ENCODE peak calls at places on chromosome 11, in eight cellular contexts. One of them, this sample, is unnamed.

GRCh38 chr11:16920559-16920958 is 93.7 kb downstream of the PLEKHA7 start:
- DNase-seq in body of pancreas: no peak
- DNase-seq in ovary: no peak
- DNase-seq in HCT116: no peak
- DNase-seq in H1: no peak
- DNase-seq in heart left ventricle: no peak
- DNase-seq in thyroid gland: no peak
- DNase-seq in A549: no peak
- DNase-seq in this sample: no peak

GRCh38 chr11:10298342-10298741 is 4.3 kb upstream of the SBF2 start:
- DNase-seq in H1: no peak
- DNase-seq in body of pancreas: no peak
- DNase-seq in heart left ventricle: no peak
- DNase-seq in HCT116: no peak
- DNase-seq in A549: peak
- DNase-seq in ovary: no peak
- DNase-seq in thyroid gland: peak
- DNase-seq in this sample: no peak

GRCh38 chr11:76610871-76611475 is 59.6 kb downstream of the LRRC32 start:
- DNase-seq in body of pancreas: no peak
- DNase-seq in ovary: peak
- DNase-seq in HCT116: no peak
- DNase-seq in heart left ventricle: peak
- DNase-seq in thyroid gland: no peak
- DNase-seq in H1: no peak
- DNase-seq in A549: no peak
- DNase-seq in this sample: no peak

GRCh38 chr11:117177534-117178209 is 871 bp upstream of the SIDT2 start:
- DNase-seq in H1: no peak
- DNase-seq in ovary: no peak
- DNase-seq in heart left ventricle: no peak
- DNase-seq in A549: no peak
- DNase-seq in thyroid gland: no peak
- DNase-seq in HCT116: no peak
- DNase-seq in body of pancreas: no peak
- DNase-seq in this sample: no peak

GRCh38 chr11:4607111-4607510 is 920 bp downstream of the TRIM68 start:
- DNase-seq in A549: no peak
- DNase-seq in HCT116: no peak
- DNase-seq in thyroid gland: no peak
- DNase-seq in ovary: no peak
- DNase-seq in body of pancreas: no peak
- DNase-seq in H1: no peak
- DNase-seq in heart left ventricle: no peak
- DNase-seq in this sample: no peak

GRCh38 chr11:112728716-112729115 is 232.5 kb upstream of the NCAM1 start:
- DNase-seq in thyroid gland: no peak
- DNase-seq in ovary: no peak
- DNase-seq in H1: no peak
- DNase-seq in A549: no peak
- DNase-seq in body of pancreas: no peak
- DNase-seq in heart left ventricle: no peak
- DNase-seq in HCT116: no peak
- DNase-seq in this sample: no peak

GRCh38 chr11:17805873-17806272 is 71.3 kb downstream of the KCNC1 start:
- DNase-seq in HCT116: no peak
- DNase-seq in heart left ventricle: peak
- DNase-seq in A549: no peak
- DNase-seq in ovary: no peak
- DNase-seq in body of pancreas: no peak
- DNase-seq in H1: no peak
- DNase-seq in thyroid gland: no peak
- DNase-seq in this sample: no peak

GRCh38 chr11:44315947-44316387 is 6.0 kb upstream of the ALX4 start:
- DNase-seq in ovary: no peak
- DNase-seq in body of pancreas: peak
- DNase-seq in HCT116: no peak
- DNase-seq in H1: no peak
- DNase-seq in A549: peak
- DNase-seq in thyroid gland: peak
- DNase-seq in heart left ventricle: peak
- DNase-seq in this sample: no peak

GRCh38 chr11:22875869-22876473 is 15.7 kb upstream of the CCDC179 start:
- DNase-seq in H1: no peak
- DNase-seq in thyroid gland: peak
- DNase-seq in body of pancreas: peak
- DNase-seq in heart left ventricle: peak
- DNase-seq in A549: peak
- DNase-seq in ovary: peak
- DNase-seq in HCT116: peak
- DNase-seq in this sample: peak

GRCh38 chr11:60955566-60955965 is 3.6 kb upstream of the SLC15A3 start:
- DNase-seq in heart left ventricle: no peak
- DNase-seq in A549: no peak
- DNase-seq in thyroid gland: no peak
- DNase-seq in body of pancreas: no peak
- DNase-seq in ovary: no peak
- DNase-seq in H1: no peak
- DNase-seq in HCT116: no peak
- DNase-seq in this sample: no peak

GRCh38 chr11:90845126-90845525 is 622.3 kb upstream of the CHORDC1 start:
- DNase-seq in H1: no peak
- DNase-seq in A549: no peak
- DNase-seq in body of pancreas: no peak
- DNase-seq in HCT116: no peak
- DNase-seq in ovary: no peak
- DNase-seq in heart left ventricle: no peak
- DNase-seq in thyroid gland: no peak
- DNase-seq in this sample: no peak

GRCh38 chr11:12798609-12799011 is 124.4 kb downstream of the TEAD1 start:
- DNase-seq in thyroid gland: no peak
- DNase-seq in A549: no peak
- DNase-seq in ovary: no peak
- DNase-seq in heart left ventricle: no peak
- DNase-seq in H1: no peak
- DNase-seq in HCT116: no peak
- DNase-seq in body of pancreas: no peak
- DNase-seq in this sample: no peak

GRCh38 chr11:93476796-93477195 is 66.4 kb downstream of the SMCO4 start:
- DNase-seq in heart left ventricle: no peak
- DNase-seq in thyroid gland: no peak
- DNase-seq in ovary: no peak
- DNase-seq in H1: no peak
- DNase-seq in HCT116: no peak
- DNase-seq in A549: peak
- DNase-seq in body of pancreas: no peak
- DNase-seq in this sample: no peak

GRCh38 chr11:132911186-132911585 is 621.1 kb downstream of the OPCML start:
- DNase-seq in body of pancreas: no peak
- DNase-seq in HCT116: no peak
- DNase-seq in H1: no peak
- DNase-seq in A549: peak
- DNase-seq in ovary: no peak
- DNase-seq in thyroid gland: no peak
- DNase-seq in heart left ventricle: no peak
- DNase-seq in this sample: no peak

GRCh38 chr11:111557425-111558111 is 17.0 kb downstream of the LAYN start:
- DNase-seq in ovary: no peak
- DNase-seq in HCT116: no peak
- DNase-seq in body of pancreas: no peak
- DNase-seq in heart left ventricle: no peak
- DNase-seq in H1: no peak
- DNase-seq in A549: peak
- DNase-seq in thyroid gland: no peak
- DNase-seq in this sample: no peak

GRCh38 chr11:115170133-115170815 is 333.9 kb downstream of the CADM1 start:
- DNase-seq in thyroid gland: peak
- DNase-seq in ovary: no peak
- DNase-seq in body of pancreas: peak
- DNase-seq in HCT116: no peak
- DNase-seq in heart left ventricle: no peak
- DNase-seq in A549: peak
- DNase-seq in H1: no peak
- DNase-seq in this sample: peak

DNA sequence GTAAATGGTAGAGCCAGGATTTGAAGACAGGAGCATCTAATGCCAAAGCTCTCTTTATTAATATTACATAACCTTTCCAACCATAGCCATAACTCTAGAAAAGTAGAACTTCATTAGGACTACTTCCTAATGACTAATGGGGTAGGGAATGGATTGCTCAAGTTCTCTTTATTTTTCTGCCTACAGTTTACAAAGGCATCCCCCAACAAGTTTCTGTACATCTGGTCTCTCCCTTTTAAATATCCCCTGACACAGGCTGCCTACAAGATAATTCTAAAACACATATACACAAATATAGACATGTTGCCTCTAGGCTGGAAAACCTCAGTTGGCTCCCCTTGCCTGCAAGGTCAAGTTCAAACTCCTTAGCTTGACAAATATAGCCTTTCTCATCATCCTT is 534.9 kb downstream of the SOX6 start:
- DNase-seq in ovary: no peak
- DNase-seq in heart left ventricle: no peak
- DNase-seq in thyroid gland: no peak
- DNase-seq in body of pancreas: no peak
- DNase-seq in A549: no peak
- DNase-seq in HCT116: no peak
- DNase-seq in H1: no peak
- DNase-seq in this sample: no peak
- TF ChIP-seq POLR2A in ovary: no peak
- TF ChIP-seq POLR2A in heart left ventricle: no peak
- TF ChIP-seq POLR2A in thyroid gland: no peak
- TF ChIP-seq POLR2A in body of pancreas: no peak
- TF ChIP-seq POLR2A in A549: no peak
- TF ChIP-seq POLR2A in HCT116: no peak
- TF ChIP-seq POLR2A in H1: no peak
- TF ChIP-seq POLR2A in this sample: no peak

DNA sequence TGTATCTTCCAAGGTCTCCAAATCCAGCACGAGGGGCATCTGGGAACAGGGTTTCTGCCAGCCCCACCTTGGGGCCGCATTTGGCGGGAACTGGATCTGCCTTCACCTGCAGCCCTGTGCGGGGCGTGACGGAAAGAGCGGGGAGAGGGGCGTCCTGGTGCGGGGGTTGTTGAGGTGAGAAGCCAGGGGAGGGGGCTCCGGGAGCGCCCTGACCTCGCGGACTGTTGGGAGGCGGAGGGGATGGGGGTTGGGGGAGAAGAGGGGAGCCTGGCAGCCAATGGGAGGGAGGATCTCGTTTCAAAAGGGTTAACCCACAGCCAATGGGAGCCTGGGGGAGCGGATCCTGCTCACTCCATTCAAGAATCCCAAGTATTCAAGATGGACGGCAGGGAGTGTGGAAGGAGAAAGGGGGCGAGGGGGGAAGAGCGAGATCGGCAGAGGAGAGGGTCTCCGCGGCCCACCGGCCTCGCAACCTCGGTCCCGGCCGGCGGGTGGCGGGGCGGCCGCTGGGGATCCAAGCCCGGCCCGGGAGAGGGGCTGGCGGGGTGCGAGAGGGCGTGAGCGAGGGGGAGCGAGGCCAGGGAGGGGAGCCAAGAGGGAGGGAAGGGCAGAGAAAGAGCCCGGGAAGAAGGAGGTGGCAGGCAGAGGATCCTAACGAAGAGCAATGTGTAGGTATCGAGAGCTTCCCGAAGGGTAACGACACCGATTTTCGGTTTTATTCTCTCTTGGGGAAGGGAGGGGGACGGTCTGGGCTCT is 11.5 kb downstream of the YPEL4 start:
- DNase-seq in heart left ventricle: peak
- DNase-seq in H1: peak
- DNase-seq in body of pancreas: peak
- DNase-seq in thyroid gland: peak
- DNase-seq in A549: peak
- DNase-seq in ovary: peak
- DNase-seq in HCT116: no peak
- DNase-seq in this sample: peak
- TF ChIP-seq POLR2A in heart left ventricle: no peak
- TF ChIP-seq POLR2A in H1: peak
- TF ChIP-seq POLR2A in body of pancreas: peak
- TF ChIP-seq POLR2A in thyroid gland: peak
- TF ChIP-seq POLR2A in A549: peak
- TF ChIP-seq POLR2A in ovary: peak
- TF ChIP-seq POLR2A in HCT116: peak
- TF ChIP-seq POLR2A in this sample: no peak

GRCh38 chr11:68229601-68230000 is 16.5 kb upstream of the KMT5B start:
- DNase-seq in heart left ventricle: no peak
- DNase-seq in ovary: no peak
- DNase-seq in body of pancreas: no peak
- DNase-seq in HCT116: no peak
- DNase-seq in H1: no peak
- DNase-seq in A549: no peak
- DNase-seq in thyroid gland: no peak
- DNase-seq in this sample: no peak
- TF ChIP-seq POLR2A in heart left ventricle: no peak
- TF ChIP-seq POLR2A in ovary: no peak
- TF ChIP-seq POLR2A in body of pancreas: no peak
- TF ChIP-seq POLR2A in HCT116: no peak
- TF ChIP-seq POLR2A in H1: no peak
- TF ChIP-seq POLR2A in A549: no peak
- TF ChIP-seq POLR2A in thyroid gland: no peak
- TF ChIP-seq POLR2A in this sample: no peak

DNA sequence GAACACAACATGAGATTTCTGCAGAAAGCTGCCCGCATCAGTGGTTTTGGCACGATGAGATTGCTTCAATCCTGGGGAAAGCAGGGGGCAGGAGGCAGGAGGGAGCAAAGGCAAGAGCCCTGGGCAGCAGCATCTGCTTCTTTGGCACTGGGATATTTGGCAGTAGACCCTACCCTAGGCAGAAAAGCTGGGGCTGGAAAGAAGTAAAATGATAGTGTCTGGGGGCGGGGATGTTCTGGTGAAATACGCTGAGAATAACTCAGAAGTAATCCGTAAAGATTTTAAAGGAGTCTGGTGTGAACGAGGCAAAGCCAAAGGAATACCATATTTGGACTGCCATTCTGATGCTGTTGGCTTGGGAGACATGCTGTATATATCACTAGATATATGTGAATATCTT is 62.0 kb downstream of the FAM76B start:
- DNase-seq in thyroid gland: no peak
- DNase-seq in ovary: no peak
- DNase-seq in body of pancreas: no peak
- DNase-seq in H1: no peak
- DNase-seq in HCT116: no peak
- DNase-seq in A549: no peak
- DNase-seq in heart left ventricle: no peak
- DNase-seq in this sample: no peak
- TF ChIP-seq POLR2A in thyroid gland: no peak
- TF ChIP-seq POLR2A in ovary: no peak
- TF ChIP-seq POLR2A in body of pancreas: no peak
- TF ChIP-seq POLR2A in H1: no peak
- TF ChIP-seq POLR2A in HCT116: no peak
- TF ChIP-seq POLR2A in A549: no peak
- TF ChIP-seq POLR2A in heart left ventricle: no peak
- TF ChIP-seq POLR2A in this sample: no peak

This sample was measured in erythroblast.